ENCODE peak calls at places on chromosomes 7 and 10, in nine cellular contexts. A is IMR-90, I is MM.1S, R is AG04450, S is mesendoderm, V is fibroblast of lung, C is neuronal stem cell, U is small intestine, G is brain microvascular endothelial cell. O is an unnamed sample.

GRCh38 chr7:133551471-133551870 is 298.6 kb downstream of the EXOC4 start:
- DNase-seq in I (no peak), C (no peak), V (no peak), U (no peak), S (no peak), G (no peak), A (no peak), R (no peak), O (no peak)

GRCh38 chr10:126247454-126247975 is 140.8 kb downstream of the ADAM12 start:
- DNase-seq in A (peak), S (peak), C (no peak), G (peak), I (no peak), R (peak), V (peak), U (peak), O (no peak)

GRCh38 chr10:62662471-62662870 is 142.0 kb upstream of the ADO start:
- DNase-seq in U (no peak), S (peak), G (no peak), A (no peak), V (no peak), R (no peak), I (no peak), C (no peak), O (no peak)

GRCh38 chr7:5408777-5409176 is 14.9 kb downstream of the TNRC18 start:
- DNase-seq in U (no peak), S (no peak), R (no peak), C (no peak), G (peak), V (peak), A (peak), I (no peak), O (no peak)

GRCh38 chr7:45252857-45253256 is 95.3 kb downstream of the RAMP3 start:
- DNase-seq in G (no peak), V (no peak), A (no peak), C (no peak), R (no peak), S (no peak), U (no peak), I (no peak), O (no peak)

GRCh38 chr7:149866817-149867447 is 6.8 kb upstream of the ATP6V0E2 start:
- DNase-seq in G (peak), V (peak), C (no peak), R (peak), A (peak), S (no peak), U (no peak), I (no peak), O (no peak)

GRCh38 chr7:98217623-98218582 is 6.7 kb downstream of the BHLHA15 start:
- DNase-seq in I (no peak), V (peak), S (no peak), C (no peak), U (peak), R (no peak), A (no peak), G (no peak), O (no peak)

GRCh38 chr10:32751582-32751981 is 206.4 kb downstream of the ITGB1 start:
- DNase-seq in U (no peak), G (no peak), A (no peak), C (no peak), S (no peak), R (no peak), I (no peak), V (no peak), O (no peak)

GRCh38 chr10:109178576-109178975 is 744.7 kb downstream of the XPNPEP1 start:
- DNase-seq in C (no peak), G (no peak), A (peak), I (no peak), R (no peak), V (no peak), U (no peak), S (no peak), O (no peak)

GRCh38 chr7:134613623-134614347 is 32.9 kb upstream of the BPGM start:
- DNase-seq in S (no peak), C (no peak), U (no peak), A (peak), V (peak), G (peak), R (peak), I (no peak), O (no peak)

GRCh38 chr7:127822822-127823508 is 171.0 kb downstream of the SND1 start:
- DNase-seq in V (no peak), C (no peak), U (no peak), S (peak), R (no peak), I (no peak), A (no peak), G (no peak), O (no peak)

GRCh38 chr7:356691-357462 is 66.9 kb downstream of the FOXL3 start:
- DNase-seq in I (no peak), R (no peak), G (no peak), A (no peak), S (no peak), V (no peak), C (no peak), U (no peak), O (no peak)

GRCh38 chr7:355568-355967 is 65.6 kb downstream of the FOXL3 start:
- DNase-seq in I (no peak), V (no peak), G (no peak), R (no peak), C (no peak), S (no peak), U (no peak), A (no peak), O (no peak)

GRCh38 chr7:356087-356486 is 66.1 kb downstream of the FOXL3 start:
- DNase-seq in A (no peak), V (no peak), S (no peak), U (no peak), I (no peak), C (no peak), G (no peak), R (no peak), O (no peak)

GRCh38 chr7:353746-354325 is 63.9 kb downstream of the FOXL3 start:
- DNase-seq in I (no peak), V (peak), G (no peak), U (no peak), C (no peak), R (no peak), S (no peak), A (no peak), O (no peak)

DNA sequence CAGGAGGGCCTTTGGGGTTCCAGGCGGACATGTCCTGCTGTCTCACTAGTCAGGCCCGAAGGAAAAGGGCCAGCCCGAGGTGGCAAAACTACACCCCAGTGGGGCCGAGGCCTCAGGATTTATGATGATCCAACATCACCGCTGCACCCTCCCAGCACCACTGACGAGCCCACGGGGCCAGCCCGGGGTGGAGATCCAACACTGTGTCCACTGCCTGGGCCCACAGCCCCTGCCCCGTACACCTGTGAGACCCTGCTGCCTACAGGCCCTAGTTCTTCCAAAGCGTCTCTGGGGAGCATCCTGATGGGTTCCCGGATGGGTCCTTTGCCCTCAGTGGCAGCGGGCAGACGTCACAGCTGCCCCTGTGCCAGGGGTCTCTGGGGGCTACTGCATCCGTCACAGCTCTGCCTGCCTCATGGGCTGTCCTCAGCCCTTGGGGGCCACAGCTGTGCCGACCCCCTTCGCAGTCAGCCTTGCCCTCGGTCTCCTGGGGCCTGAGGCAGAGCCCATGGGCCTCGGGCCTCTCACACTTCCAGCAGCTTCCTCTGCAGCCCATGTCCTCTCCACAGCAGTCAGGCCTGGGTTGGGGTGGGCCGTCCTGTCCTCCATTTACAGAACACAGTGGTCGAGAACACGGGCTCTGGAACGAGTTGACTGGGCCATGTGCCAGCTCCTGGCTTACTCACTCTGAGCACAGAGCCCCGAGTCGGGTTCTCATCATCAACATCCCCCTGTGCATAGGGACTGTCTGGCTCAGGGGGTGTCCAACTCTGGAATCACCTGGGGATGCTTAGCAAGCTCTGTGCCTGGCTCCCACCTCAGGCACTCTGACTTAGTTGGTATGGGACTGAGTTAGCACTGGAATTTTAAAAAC is 64.9 kb downstream of the FOXL3 start:
- DNase-seq in A (no peak), R (no peak), S (no peak), C (no peak), G (no peak), I (no peak), V (no peak), U (no peak), O (no peak)
- H3K27ac ChIP-seq in A (no peak), R (no peak), S (no peak), C (no peak), G (no peak), I (no peak), V (no peak), U (no peak), O (no peak)

GRCh38 chr10:44958196-44958896 is 1.3 kb upstream of the RASSF4 start:
- DNase-seq in C (no peak), U (peak), I (no peak), S (peak), G (peak), A (peak), R (no peak), V (peak), O (no peak)

GRCh38 chr10:44956717-44957706 is 2.6 kb upstream of the RASSF4 start:
- DNase-seq in A (no peak), I (no peak), V (no peak), C (no peak), G (no peak), R (no peak), U (no peak), S (no peak), O (no peak)

GRCh38 chr10:44954962-44955361 is 4.6 kb upstream of the RASSF4 start:
- DNase-seq in G (no peak), U (no peak), R (no peak), S (no peak), V (no peak), A (no peak), C (no peak), I (no peak), O (no peak)

GRCh38 chr10:44955408-44956070 is 4.1 kb upstream of the RASSF4 start:
- DNase-seq in U (no peak), C (no peak), S (no peak), V (no peak), I (no peak), R (no peak), G (no peak), A (no peak), O (no peak)

DNA sequence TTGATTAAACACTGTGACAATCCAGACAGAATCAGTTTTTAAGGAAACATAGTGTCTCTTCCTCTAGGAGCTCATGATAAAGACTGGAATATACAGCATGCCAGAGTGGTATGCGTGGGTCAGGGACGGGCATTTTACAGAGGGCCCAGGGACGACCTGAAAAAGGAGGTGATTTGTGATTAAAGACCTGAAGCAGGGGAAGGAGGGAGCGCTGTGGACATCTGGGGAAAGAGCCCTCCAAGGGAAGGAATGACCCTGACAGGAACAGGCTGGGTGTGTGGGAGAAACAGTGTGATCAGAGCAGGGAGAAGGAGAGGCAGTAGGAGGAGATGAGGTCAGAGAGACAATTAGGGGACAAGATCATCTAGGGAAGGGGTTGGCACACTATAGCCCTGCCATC is 3.4 kb upstream of the RASSF4 start:
- DNase-seq in A (no peak), G (no peak), I (no peak), V (no peak), C (no peak), R (no peak), S (no peak), U (no peak), O (no peak)
- H3K27ac ChIP-seq in A (no peak), G (no peak), I (no peak), V (no peak), C (no peak), R (no peak), S (no peak), U (no peak), O (no peak)

DNA sequence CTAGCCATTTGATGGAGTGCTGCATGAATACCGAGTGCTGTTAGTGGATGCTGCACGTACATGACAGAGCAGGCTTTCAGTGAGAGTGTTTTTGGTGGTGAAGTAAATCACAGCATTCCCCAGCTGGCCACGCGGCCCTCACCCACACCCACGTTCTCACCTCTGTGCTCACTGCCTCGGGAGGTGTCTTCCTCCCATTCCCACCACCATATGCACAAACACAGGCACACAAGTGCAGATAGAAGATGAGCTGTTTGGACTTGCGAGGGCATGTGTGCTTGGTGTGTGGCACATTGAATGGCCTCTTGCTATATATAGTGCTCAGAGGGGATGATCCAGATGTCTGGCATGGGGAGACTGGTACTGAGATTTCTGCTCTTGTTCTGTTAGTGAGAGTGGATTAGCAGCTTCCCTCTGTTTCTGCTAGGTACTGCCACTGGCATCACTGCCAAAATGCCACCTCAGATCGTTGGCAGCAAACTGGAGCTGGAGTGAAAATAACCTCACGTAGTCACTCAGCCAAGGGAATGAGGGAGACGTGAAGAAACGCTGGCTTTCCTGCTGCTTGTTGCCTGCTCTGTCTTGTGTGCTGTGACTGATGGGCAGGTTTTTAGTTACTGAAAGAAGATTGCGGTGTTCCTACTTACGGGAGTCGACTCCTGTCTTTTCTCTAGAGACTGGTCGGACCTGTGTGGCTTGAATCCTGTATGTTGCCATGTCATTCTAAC is 19.1 kb downstream of the DNAJB6 start:
- DNase-seq in A (peak), G (no peak), V (peak), S (no peak), R (no peak), U (no peak), I (no peak), C (no peak), O (no peak)
- H3K27ac ChIP-seq in A (no peak), G (no peak), V (peak), S (no peak), R (no peak), U (no peak), I (no peak), C (peak), O (no peak)

GRCh38 chr7:130912910-130913720 is 179.1 kb upstream of the KLF14 start:
- DNase-seq in C (no peak), G (peak), I (peak), S (peak), A (peak), V (peak), U (peak), R (peak), O (no peak)

GRCh38 chr7:130913721-130914588 is 179.9 kb upstream of the KLF14 start:
- DNase-seq in C (no peak), S (no peak), V (no peak), G (no peak), I (peak), R (no peak), U (peak), A (no peak), O (no peak)

GRCh38 chr7:130912086-130912909 is 178.3 kb upstream of the KLF14 start:
- DNase-seq in U (peak), A (peak), I (no peak), S (peak), C (no peak), G (no peak), R (peak), V (peak), O (no peak)

GRCh38 chr7:130917669-130918128 is 183.7 kb upstream of the KLF14 start:
- DNase-seq in I (no peak), R (no peak), C (no peak), A (peak), S (no peak), U (peak), G (no peak), V (peak), O (no peak)

DNA sequence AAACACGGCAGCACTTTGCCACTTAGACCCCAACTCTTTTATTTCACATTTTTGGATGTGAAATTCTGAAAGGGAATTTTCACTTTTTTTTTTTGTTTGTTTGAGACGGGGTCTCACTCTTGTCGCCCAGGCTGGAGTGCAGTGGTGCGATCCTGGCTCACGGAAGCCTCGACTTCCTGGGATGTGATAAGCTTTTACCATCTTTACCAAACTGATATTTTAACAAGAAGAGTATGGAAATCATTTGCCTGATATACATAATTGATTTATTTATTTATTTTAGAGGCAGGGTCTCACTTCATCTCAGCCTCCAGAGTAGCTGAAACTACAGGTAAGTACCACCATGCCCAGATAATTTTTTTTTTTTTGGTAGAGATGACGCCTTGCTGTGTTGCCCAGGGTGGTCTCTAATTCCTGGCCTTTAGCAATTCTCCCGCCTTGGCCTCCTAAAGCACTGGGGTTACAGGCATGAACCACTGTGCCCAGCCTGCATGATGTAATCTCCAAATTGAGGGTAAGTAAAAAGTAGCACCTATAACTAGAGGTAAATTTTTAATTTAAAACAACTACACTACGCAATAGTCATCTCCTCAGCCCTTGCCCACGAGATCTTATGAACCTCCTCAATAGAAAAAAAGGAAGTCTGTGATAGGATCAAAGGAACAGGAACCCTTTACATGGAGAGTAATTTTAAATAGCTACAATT is 180.7 kb upstream of the KLF14 start:
- DNase-seq in A (no peak), U (no peak), S (no peak), C (no peak), G (no peak), R (no peak), V (no peak), I (no peak), O (no peak)
- H3K27ac ChIP-seq in A (peak), U (peak), S (no peak), C (no peak), G (peak), R (peak), V (peak), I (peak), O (no peak)